ENCODE peak calls at places on chromosome 21, in seven cellular contexts. D is sigmoid colon, W is uterus, X is heart left ventricle, N is IMR-90, B is ovary, U is H1. J is an unnamed sample.

GRCh38 chr21:42143111-42143510 is 72.0 kb downstream of the UMODL1 start:
- DNase-seq in D (no peak), W (no peak), X (no peak), N (no peak), B (peak; percentile 2), U (no peak), J (no peak)

GRCh38 chr21:36917487-36918158 is 48.8 kb downstream of the HLCS start:
- DNase-seq in D (no peak), W (no peak), X (peak; percentile 30), N (peak; percentile 75), B (no peak), U (peak; percentile 34), J (no peak)

GRCh38 chr21:41640756-41641509 is 125.9 kb downstream of the RIPK4 start:
- DNase-seq in D (no peak), W (peak; percentile 28), X (no peak), N (peak; percentile 60), B (no peak), U (no peak), J (no peak)

GRCh38 chr21:46081022-46081861 is 16.7 kb upstream of the COL6A2 start:
- DNase-seq in D (peak; percentile 66), W (peak; percentile 26), X (peak; percentile 26), N (no peak), B (peak; percentile 24), U (no peak), J (no peak)

GRCh38 chr21:32174819-32175218 is 104.0 kb downstream of the MIS18A start:
- DNase-seq in D (no peak), W (no peak), X (no peak), N (no peak), B (no peak), U (no peak), J (no peak)

GRCh38 chr21:31346256-31346821 is 2.3 kb upstream of the TIAM1 start:
- DNase-seq in D (no peak), W (no peak), X (no peak), N (no peak), B (no peak), U (no peak), J (no peak)

GRCh38 chr21:33278736-33279135 is 12.6 kb downstream of the IL10RB start:
- DNase-seq in D (no peak), W (no peak), X (no peak), N (peak; percentile 44), B (no peak), U (no peak), J (no peak)

GRCh38 chr21:20329636-20330035 is 668.6 kb upstream of the NCAM2 start:
- DNase-seq in D (no peak), W (no peak), X (no peak), N (no peak), B (no peak), U (no peak), J (no peak)

GRCh38 chr21:36347278-36347961 is 27.4 kb downstream of the MORC3 start:
- DNase-seq in D (no peak), W (no peak), X (no peak), N (peak; percentile 55), B (no peak), U (no peak), J (no peak)

GRCh38 chr21:43800124-43800523 is 10.7 kb downstream of the RRP1 start:
- DNase-seq in D (no peak), W (no peak), X (no peak), N (no peak), B (no peak), U (no peak), J (no peak)

GRCh38 chr21:36321325-36322082 is 1.5 kb downstream of the MORC3 start:
- DNase-seq in D (no peak), W (no peak), X (no peak), N (peak; percentile 35), B (no peak), U (no peak), J (no peak)

GRCh38 chr21:41322496-41323382 is 6.1 kb downstream of the FAM3B start:
- DNase-seq in D (no peak), W (no peak), X (no peak), N (no peak), B (no peak), U (no peak), J (no peak)

GRCh38 chr21:17554619-17555472 is 42.0 kb downstream of the CXADR start:
- DNase-seq in D (no peak), W (no peak), X (no peak), N (peak; percentile 10), B (no peak), U (no peak), J (no peak)

GRCh38 chr21:42027804-42028753 is 17.9 kb upstream of the ZBTB21 start:
- DNase-seq in D (peak; percentile 64), W (no peak), X (no peak), N (no peak), B (no peak), U (no peak), J (no peak)

GRCh38 chr21:36980280-36981048 is 14.0 kb upstream of the HLCS start:
- DNase-seq in D (no peak), W (peak; percentile 27), X (peak; percentile 50), N (no peak), B (peak; percentile 33), U (no peak), J (no peak)

GRCh38 chr21:36627242-36627641 is 71.7 kb upstream of the SIM2 start:
- DNase-seq in D (no peak), W (no peak), X (no peak), N (peak; percentile 41), B (no peak), U (no peak), J (no peak)

GRCh38 chr21:32300117-32300681 is 1.5 kb downstream of the MRAP start:
- DNase-seq in D (no peak), W (no peak), X (no peak), N (no peak), B (no peak), U (no peak), J (no peak)

DNA sequence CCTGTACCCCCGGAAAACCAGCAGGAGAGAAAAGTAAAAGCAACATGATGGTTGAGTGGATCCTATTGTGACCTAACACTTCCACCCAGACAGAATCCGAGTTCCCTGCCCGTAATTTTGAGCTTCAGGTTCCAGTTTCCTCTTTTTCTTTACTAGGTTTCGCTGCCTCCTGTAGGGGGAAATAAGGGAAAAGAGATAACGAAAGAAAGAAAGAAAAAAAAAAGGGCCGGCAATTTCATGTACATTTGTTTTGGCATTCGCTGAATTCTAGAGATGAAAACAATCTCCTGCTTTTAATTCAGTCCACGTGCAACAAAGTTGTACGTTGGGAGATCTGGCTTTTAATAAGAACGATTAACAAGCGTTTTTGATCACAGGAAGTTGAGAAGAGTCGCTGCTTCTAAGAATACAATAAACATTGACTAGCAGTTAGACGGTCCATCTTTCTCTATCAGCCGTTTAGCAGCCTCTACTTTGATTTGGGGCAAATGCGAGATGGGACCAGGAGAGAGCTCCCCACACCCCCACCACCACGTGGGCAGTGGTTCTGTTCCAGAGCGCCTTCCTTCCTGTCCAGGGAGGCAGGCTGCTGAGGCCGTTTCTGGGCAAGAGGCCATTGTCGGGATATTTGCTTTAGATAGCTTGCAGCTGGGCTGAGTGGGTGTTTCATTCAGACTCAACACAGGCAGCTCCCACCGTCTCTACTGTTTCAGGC is 155.9 kb upstream of the RUNX1 start:
- DNase-seq in D (peak; percentile 89), W (peak; percentile 83), X (peak; percentile 87), N (peak; percentile 98), B (peak; percentile 90), U (no peak), J (no peak)
- TF ChIP-seq POLR2A in D (no peak), W (no peak), X (no peak), N (peak; percentile 53), B (no peak), U (no peak), J (no peak)

GRCh38 chr21:34667761-34668160 is 1.0 kb upstream of the CLIC6 start:
- DNase-seq in D (no peak), W (no peak), X (no peak), N (no peak), B (no peak), U (no peak), J (no peak)
- H3K27me3 ChIP-seq in D (peaks cover 40% of the 10 kb centered on the region), W (peaks cover 27% of the 10 kb centered on the region), X (peaks cover 14% of the 10 kb centered on the region), N (peaks cover 76% of the 10 kb centered on the region), B (no peaks in the 10 kb centered on the region), U (peaks cover 38% of the 10 kb centered on the region), J (no peaks in the 10 kb centered on the region)

GRCh38 chr21:39034590-39035536 is 148.4 kb downstream of the PSMG1 start:
- DNase-seq in D (peak; percentile 27), W (no peak), X (no peak), N (no peak), B (no peak), U (no peak), J (no peak)

GRCh38 chr21:39036581-39036980 is 146.7 kb downstream of the PSMG1 start:
- DNase-seq in D (peak; percentile 15), W (no peak), X (no peak), N (no peak), B (no peak), U (no peak), J (no peak)

GRCh38 chr21:39037807-39038405 is 145.3 kb downstream of the PSMG1 start:
- DNase-seq in D (peak; percentile 56), W (no peak), X (no peak), N (peak; percentile 52), B (no peak), U (no peak), J (no peak)

GRCh38 chr21:39030127-39030884 is 152.9 kb downstream of the PSMG1 start:
- DNase-seq in D (peak; percentile 43), W (no peak), X (no peak), N (no peak), B (no peak), U (peak; percentile 63), J (no peak)

DNA sequence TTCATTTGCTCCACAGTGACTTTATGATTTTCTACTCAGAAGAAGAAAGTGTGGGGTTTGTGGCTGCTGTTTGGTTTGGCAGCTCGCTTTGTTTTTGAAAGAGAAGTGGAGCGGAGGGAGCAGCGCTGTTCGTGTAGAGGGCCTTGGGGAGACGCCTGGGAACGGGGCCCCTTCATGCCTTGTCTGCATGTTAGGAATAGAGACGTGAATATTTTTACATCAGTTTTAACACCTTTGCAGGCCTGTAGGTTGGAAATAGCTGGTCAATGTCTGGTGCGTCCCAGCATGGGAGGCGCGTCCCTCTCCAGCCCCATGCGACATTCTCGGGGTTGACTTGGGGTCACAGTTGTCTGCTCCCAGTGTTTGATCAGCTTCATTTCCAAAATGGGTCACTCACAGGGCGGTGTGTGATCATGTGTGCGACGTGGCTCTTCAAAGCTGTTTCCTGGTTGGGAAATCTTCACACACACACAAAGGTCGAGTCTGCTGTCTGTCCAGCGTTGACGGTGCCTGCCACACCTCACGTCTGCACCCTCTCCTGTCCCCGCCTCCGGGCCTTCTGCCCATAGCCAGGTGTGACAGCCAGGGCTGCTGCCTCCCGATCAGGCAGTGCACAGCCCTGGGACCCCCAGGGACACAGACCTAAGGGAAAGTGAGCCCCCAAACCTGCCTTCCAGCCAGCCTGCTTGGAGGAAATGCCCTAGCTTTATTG is 149.2 kb downstream of the PSMG1 start:
- DNase-seq in D (peak; percentile 68), W (no peak), X (peak; percentile 62), N (no peak), B (peak; percentile 39), U (no peak), J (no peak)
- TF ChIP-seq POLR2A in D (no peak), W (no peak), X (no peak), N (no peak), B (no peak), U (no peak), J (no peak)

DNA sequence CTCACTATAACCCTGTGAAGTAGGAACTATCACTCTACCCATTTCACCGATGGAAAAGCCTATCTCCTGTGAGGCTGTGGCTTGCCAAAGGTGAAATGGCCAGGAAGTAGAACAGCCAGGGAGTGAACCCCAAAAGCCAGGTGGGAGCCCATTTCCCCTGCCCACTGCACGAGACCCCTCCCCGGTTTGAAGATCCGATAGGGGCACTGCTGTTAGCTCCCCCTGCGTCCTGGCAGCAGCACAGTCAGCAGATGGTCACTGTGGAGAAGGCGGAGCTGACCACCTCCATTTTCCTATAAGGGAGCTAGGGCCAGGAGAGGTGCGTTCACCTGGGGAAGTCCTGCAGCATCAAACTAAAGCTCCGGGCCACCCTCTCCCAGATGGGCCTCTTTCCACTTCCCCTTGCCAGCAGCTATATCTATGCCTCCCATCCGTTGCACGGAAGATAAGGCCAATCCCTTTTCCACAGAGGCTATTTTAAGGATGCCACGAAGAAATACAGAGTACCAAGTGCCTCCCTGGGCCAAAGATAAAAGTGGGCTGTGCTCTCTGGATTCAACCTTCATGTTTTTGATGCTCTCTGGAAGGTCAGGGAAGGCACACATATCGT is 7.8 kb downstream of the ERG start:
- DNase-seq in D (no peak), W (no peak), X (no peak), N (no peak), B (no peak), U (no peak), J (no peak)
- H3K27me3 ChIP-seq in D (no peaks in the 10 kb centered on the region), W (no peaks in the 10 kb centered on the region), X (no peaks in the 10 kb centered on the region), N (peaks cover 28% of the 10 kb centered on the region), B (no peaks in the 10 kb centered on the region), U (no peaks in the 10 kb centered on the region), J (peaks cover 6% of the 10 kb centered on the region)

J was measured in tibial nerve.